ENCODE peak calls at places on chromosome 17, in four cellular contexts. One of them, this sample, is unnamed.

GRCh38 chr17:43846963-43847369 is at the start of gene CD300LG:
- DNase-seq in cardiac muscle cell: no peak
- DNase-seq in prostate gland: no peak
- DNase-seq in heart right ventricle: peak; percentile 49
- DNase-seq in this sample: no peak

GRCh38 chr17:69320210-69320907 is 6.6 kb downstream of the ABCA5 start:
- DNase-seq in cardiac muscle cell: peak; percentile 30
- DNase-seq in prostate gland: no peak
- DNase-seq in heart right ventricle: no peak
- DNase-seq in this sample: no peak

GRCh38 chr17:18004901-18005305 is 32.2 kb downstream of the DRC3 start:
- DNase-seq in cardiac muscle cell: no peak
- DNase-seq in prostate gland: no peak
- DNase-seq in heart right ventricle: no peak
- DNase-seq in this sample: no peak

GRCh38 chr17:29682054-29682453 is 59.3 kb upstream of the CORO6 start:
- DNase-seq in cardiac muscle cell: no peak
- DNase-seq in prostate gland: no peak
- DNase-seq in heart right ventricle: no peak
- DNase-seq in this sample: peak; percentile 24

GRCh38 chr17:17525956-17526355 is 29.8 kb upstream of the RASD1 start:
- DNase-seq in cardiac muscle cell: no peak
- DNase-seq in prostate gland: no peak
- DNase-seq in heart right ventricle: no peak
- DNase-seq in this sample: no peak

GRCh38 chr17:42878123-42878880 is 22.3 kb upstream of the G6PC1 start:
- DNase-seq in cardiac muscle cell: no peak
- DNase-seq in prostate gland: no peak
- DNase-seq in heart right ventricle: peak; percentile 20
- DNase-seq in this sample: no peak

GRCh38 chr17:61250335-61250890 is 149.2 kb upstream of the TBX2 start:
- DNase-seq in cardiac muscle cell: peak; percentile 45
- DNase-seq in prostate gland: no peak
- DNase-seq in heart right ventricle: no peak
- DNase-seq in this sample: no peak

GRCh38 chr17:66985338-66985737 is 20.8 kb downstream of the CACNG4 start:
- DNase-seq in cardiac muscle cell: no peak
- DNase-seq in prostate gland: no peak
- DNase-seq in heart right ventricle: no peak
- DNase-seq in this sample: peak; percentile 54

GRCh38 chr17:44065668-44066203 is 735 bp downstream of the LSM12 start:
- DNase-seq in cardiac muscle cell: no peak
- DNase-seq in prostate gland: no peak
- DNase-seq in heart right ventricle: no peak
- DNase-seq in this sample: no peak

GRCh38 chr17:72466199-72466598 is 345.4 kb downstream of the SOX9 start:
- DNase-seq in cardiac muscle cell: peak; percentile 42
- DNase-seq in prostate gland: no peak
- DNase-seq in heart right ventricle: no peak
- DNase-seq in this sample: peak; percentile 61

GRCh38 chr17:34852614-34853013 is 108.6 kb downstream of the CCT6B start:
- DNase-seq in cardiac muscle cell: no peak
- DNase-seq in prostate gland: no peak
- DNase-seq in heart right ventricle: no peak
- DNase-seq in this sample: no peak

GRCh38 chr17:28874750-28875149 is 19.9 kb downstream of the ERAL1 start:
- DNase-seq in cardiac muscle cell: no peak
- DNase-seq in prostate gland: no peak
- DNase-seq in heart right ventricle: no peak
- DNase-seq in this sample: no peak

GRCh38 chr17:17842111-17842876 is 5.5 kb upstream of the SREBF1 start:
- DNase-seq in cardiac muscle cell: no peak
- DNase-seq in prostate gland: no peak
- DNase-seq in heart right ventricle: no peak
- DNase-seq in this sample: no peak

GRCh38 chr17:79125503-79125902 is 50.9 kb downstream of the ENGASE start:
- DNase-seq in cardiac muscle cell: no peak
- DNase-seq in prostate gland: no peak
- DNase-seq in heart right ventricle: no peak
- DNase-seq in this sample: no peak

GRCh38 chr17:2025220-2025621 is at the start of gene RTN4RL1:
- DNase-seq in cardiac muscle cell: peak; percentile 63
- DNase-seq in prostate gland: peak; percentile 81
- DNase-seq in heart right ventricle: peak; percentile 68
- DNase-seq in this sample: peak; percentile 78

GRCh38 chr17:79513805-79514535 is 96.9 kb downstream of the RBFOX3 start:
- DNase-seq in cardiac muscle cell: no peak
- DNase-seq in prostate gland: no peak
- DNase-seq in heart right ventricle: no peak
- DNase-seq in this sample: no peak

GRCh38 chr17:1070411-1070810 is 73.5 kb downstream of the TIMM22 start:
- DNase-seq in cardiac muscle cell: no peak
- DNase-seq in prostate gland: no peak
- DNase-seq in heart right ventricle: no peak
- DNase-seq in this sample: no peak

GRCh38 chr17:78257810-78258322 is 26.4 kb downstream of the TMEM235 start:
- DNase-seq in cardiac muscle cell: peak; percentile 81
- DNase-seq in prostate gland: no peak
- DNase-seq in heart right ventricle: no peak
- DNase-seq in this sample: peak; percentile 79

GRCh38 chr17:48103379-48103715 is 2.1 kb upstream of the CBX1 start:
- DNase-seq in cardiac muscle cell: no peak
- DNase-seq in prostate gland: no peak
- DNase-seq in heart right ventricle: no peak
- DNase-seq in this sample: no peak

GRCh38 chr17:227581-228222 is 46.3 kb upstream of the DOC2B start:
- DNase-seq in cardiac muscle cell: no peak
- DNase-seq in prostate gland: no peak
- DNase-seq in heart right ventricle: no peak
- DNase-seq in this sample: no peak

GRCh38 chr17:15261818-15262290 is 3.3 kb downstream of the PMP22 start:
- DNase-seq in cardiac muscle cell: peak; percentile 27
- DNase-seq in prostate gland: no peak
- DNase-seq in heart right ventricle: peak; percentile 30
- DNase-seq in this sample: peak; percentile 31

GRCh38 chr17:15262291-15263205 is 2.6 kb downstream of the PMP22 start:
- DNase-seq in cardiac muscle cell: peak; percentile 89
- DNase-seq in prostate gland: peak; percentile 56
- DNase-seq in heart right ventricle: peak; percentile 90
- DNase-seq in this sample: peak; percentile 32

GRCh38 chr17:15261063-15261817 is 3.9 kb downstream of the PMP22 start:
- DNase-seq in cardiac muscle cell: peak; percentile 73
- DNase-seq in prostate gland: no peak
- DNase-seq in heart right ventricle: peak; percentile 46
- DNase-seq in this sample: peak; percentile 48

GRCh38 chr17:15258113-15258512 is 7.0 kb downstream of the PMP22 start:
- DNase-seq in cardiac muscle cell: no peak
- DNase-seq in prostate gland: no peak
- DNase-seq in heart right ventricle: no peak
- DNase-seq in this sample: no peak

DNA sequence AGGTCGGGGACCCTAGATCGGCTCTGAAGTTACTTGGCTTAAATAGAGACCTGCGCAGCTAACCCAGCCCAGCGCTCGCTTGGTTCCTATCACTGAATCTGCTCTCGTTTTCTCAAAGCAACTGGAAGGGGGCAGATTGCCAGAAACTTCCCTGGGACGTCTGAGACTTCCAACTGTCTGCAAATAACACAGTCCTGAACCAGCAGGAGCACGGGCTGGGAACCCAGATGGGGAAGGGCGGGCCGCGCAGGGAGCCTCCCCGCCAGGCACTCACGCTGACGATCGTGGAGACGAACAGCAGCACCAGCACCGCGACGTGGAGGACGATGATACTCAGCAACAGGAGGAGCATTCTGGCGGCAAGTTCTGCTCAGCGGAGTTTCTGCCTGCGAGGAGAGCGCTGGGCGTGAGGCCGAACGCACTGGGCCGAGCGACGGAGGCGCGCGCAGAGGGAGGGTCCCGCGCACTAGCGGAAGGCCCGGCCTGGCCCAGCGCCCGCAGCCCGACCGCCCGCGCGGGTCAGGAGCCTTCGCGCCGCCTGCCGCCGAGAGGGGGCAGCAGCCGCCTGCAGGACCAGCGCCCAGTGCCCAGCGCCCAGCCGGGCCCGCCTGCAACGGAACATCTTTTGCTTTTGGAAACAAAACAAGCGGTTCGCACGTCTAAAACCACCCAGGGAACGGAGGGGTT is 4.6 kb downstream of the PMP22 start:
- DNase-seq in cardiac muscle cell: peak; percentile 94
- DNase-seq in prostate gland: peak; percentile 71
- DNase-seq in heart right ventricle: peak; percentile 88
- DNase-seq in this sample: peak; percentile 80
- TF ChIP-seq CTCF in cardiac muscle cell: peak; percentile 59
- TF ChIP-seq CTCF in prostate gland: peak; percentile 77
- TF ChIP-seq CTCF in heart right ventricle: peak; percentile 93
- TF ChIP-seq CTCF in this sample: peak; percentile 70

DNA sequence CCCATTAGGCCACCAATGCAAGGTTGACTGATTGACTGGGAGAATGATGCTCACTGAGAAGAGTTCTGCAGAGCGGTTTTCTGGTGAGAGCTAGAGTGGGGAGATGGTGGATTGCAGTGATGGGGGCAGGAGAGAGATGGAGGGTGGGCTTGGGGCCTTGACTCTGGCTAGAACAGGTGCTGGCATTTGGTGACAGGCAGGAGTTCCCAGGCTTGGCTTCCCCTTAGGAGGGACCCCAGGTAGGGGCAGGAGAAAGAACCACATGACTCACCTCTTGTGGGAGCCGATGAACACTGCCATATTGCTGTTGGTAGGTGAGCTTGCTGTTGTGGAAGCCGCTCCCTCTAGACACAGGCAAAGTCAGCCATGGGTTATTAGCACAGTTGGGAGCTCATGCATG is 8.0 kb downstream of the CD300LB start:
- DNase-seq in cardiac muscle cell: no peak
- DNase-seq in prostate gland: no peak
- DNase-seq in heart right ventricle: no peak
- DNase-seq in this sample: no peak
- TF ChIP-seq CTCF in cardiac muscle cell: no peak
- TF ChIP-seq CTCF in prostate gland: no peak
- TF ChIP-seq CTCF in heart right ventricle: no peak
- TF ChIP-seq CTCF in this sample: no peak

GRCh38 chr17:63943745-63944144 is 11.6 kb upstream of the CD79B start:
- DNase-seq in cardiac muscle cell: no peak
- DNase-seq in prostate gland: no peak
- DNase-seq in heart right ventricle: no peak
- DNase-seq in this sample: no peak
- TF ChIP-seq CTCF in cardiac muscle cell: peak; percentile 9
- TF ChIP-seq CTCF in prostate gland: peak; percentile 10
- TF ChIP-seq CTCF in heart right ventricle: no peak
- TF ChIP-seq CTCF in this sample: no peak

GRCh38 chr17:45171338-45172231 is 9.9 kb downstream of the HEXIM2 start:
- DNase-seq in cardiac muscle cell: no peak
- DNase-seq in prostate gland: peak; percentile 48
- DNase-seq in heart right ventricle: peak; percentile 20
- DNase-seq in this sample: no peak
- TF ChIP-seq CTCF in cardiac muscle cell: no peak
- TF ChIP-seq CTCF in prostate gland: no peak
- TF ChIP-seq CTCF in heart right ventricle: no peak
- TF ChIP-seq CTCF in this sample: no peak